ENCODE peak calls at places on chromosome 15, in four cellular contexts. E is C1 segment of cervical spinal cord, U is NCI-H226, N is NCI-H1092. S is an unnamed sample.
A peak's percentile ranks its signal among the peaks of the same experiment; 100 is the strongest.

GRCh38 chr15:62570405-62570783 is 405.3 kb upstream of the C2CD4B start:
- DNase-seq in E (no peak), U (no peak), N (no peak), S (no peak)

GRCh38 chr15:98525625-98526024 is 122.7 kb upstream of the IGF1R start:
- DNase-seq in E (no peak), U (no peak), N (no peak), S (no peak)

GRCh38 chr15:69703495-69704187 is 251.0 kb downstream of the RPLP1 start:
- DNase-seq in E (no peak), U (no peak), N (no peak), S (no peak)

GRCh38 chr15:36841154-36841553 is 259.2 kb downstream of the MEIS2 start:
- DNase-seq in E (no peak), U (no peak), N (no peak), S (no peak)

GRCh38 chr15:80804970-80805495 is 25.9 kb downstream of the CEMIP start:
- DNase-seq in E (no peak), U (no peak), N (no peak), S (no peak)

GRCh38 chr15:66662522-66662921 is 39.5 kb upstream of the SMAD6 start:
- DNase-seq in E (no peak), U (no peak), N (no peak), S (no peak)

GRCh38 chr15:74726774-74727164 is 1.4 kb upstream of the CYP1A1 start:
- DNase-seq in E (no peak), U (no peak), N (no peak), S (no peak)

GRCh38 chr15:42727740-42728355 is 9.1 kb downstream of the CDAN1 start:
- DNase-seq in E (no peak), U (no peak), N (no peak), S (no peak)

GRCh38 chr15:89444241-89444797 is 52.1 kb downstream of the RHCG start:
- DNase-seq in E (no peak), U (no peak), N (no peak), S (no peak)

GRCh38 chr15:49421991-49422390 is 1.1 kb upstream of the FGF7 start:
- DNase-seq in E (peak; percentile 9), U (no peak), N (peak; percentile 25), S (no peak)

GRCh38 chr15:61668444-61668843 is 391.8 kb downstream of the VPS13C start:
- DNase-seq in E (no peak), U (no peak), N (no peak), S (no peak)

GRCh38 chr15:33654859-33655258 is 313.4 kb upstream of the CHRM5 start:
- DNase-seq in E (no peak), U (no peak), N (no peak), S (no peak)

GRCh38 chr15:99467338-99467720 is 98.5 kb upstream of the MEF2A start:
- DNase-seq in E (no peak), U (no peak), N (no peak), S (no peak)

GRCh38 chr15:39896837-39897236 is 23.2 kb downstream of the GPR176 start:
- DNase-seq in E (no peak), U (peak; percentile 57), N (no peak), S (no peak)

GRCh38 chr15:39054128-39054732 is 489.6 kb upstream of the RASGRP1 start:
- DNase-seq in E (no peak), U (peak; percentile 3), N (no peak), S (no peak)

GRCh38 chr15:33956397-33956796 is 11.9 kb upstream of the CHRM5 start:
- DNase-seq in E (no peak), U (no peak), N (no peak), S (no peak)

GRCh38 chr15:73403171-73403570 is 34.4 kb upstream of the HCN4 start:
- DNase-seq in E (no peak), U (peak; percentile 85), N (no peak), S (no peak)

GRCh38 chr15:77611767-77612166 is 20.9 kb downstream of the LINGO1 start:
- DNase-seq in E (no peak), U (no peak), N (no peak), S (no peak)

GRCh38 chr15:57306305-57306943 is 69.9 kb upstream of the CGNL1 start:
- DNase-seq in E (peak; percentile 83), U (peak; percentile 58), N (peak; percentile 68), S (peak; percentile 14)

GRCh38 chr15:67080118-67080899 is 14.9 kb downstream of the SMAD3 start:
- DNase-seq in E (no peak), U (peak; percentile 89), N (no peak), S (no peak)

GRCh38 chr15:81303241-81304225 is 20.4 kb downstream of the STARD5 start:
- DNase-seq in E (no peak), U (no peak), N (no peak), S (no peak)

GRCh38 chr15:70802629-70803028 is 39.3 kb upstream of the UACA start:
- DNase-seq in E (no peak), U (peak; percentile 87), N (no peak), S (no peak)

GRCh38 chr15:82312611-82313349 is 36.5 kb downstream of the GOLGA6L10 start:
- DNase-seq in E (no peak), U (peak; percentile 5), N (no peak), S (no peak)

GRCh38 chr15:27704939-27705514 is 394.1 kb downstream of the OCA2 start:
- DNase-seq in E (no peak), U (no peak), N (no peak), S (no peak)